ENCODE peak calls at places on chromosomes 6 and 20, in eight cellular contexts. A is mucosa of descending colon; V is HAP-1; O is activated naive CD8-positive, alpha-beta T cell treated with anti-CD3 and anti-CD28 coated beads, Interleukin-2, amount 50 U/mL, for 16 hours; M is HTR-8/SVneo; Y is NCI-H510A treated with DMSO at 0.1 percent for 48 hours; H is T-helper 9 cell; B is neural progenitor cell. Q is an unnamed sample.

GRCh38 chr6:148358196-148358785 is 15.7 kb downstream of the SASH1 start:
- DNase-seq in A (peak), V (no peak), O (no peak), M (no peak), Y (no peak), H (no peak), B (no peak), Q (no peak)

GRCh38 chr20:38969708-38970107 is 7.6 kb downstream of the DHX35 start:
- DNase-seq in A (peak), V (no peak), O (no peak), M (no peak), Y (no peak), H (no peak), B (no peak), Q (no peak)

GRCh38 chr6:157535354-157536217 is 154.6 kb downstream of the ZDHHC14 start:
- DNase-seq in A (no peak), V (no peak), O (no peak), M (peak), Y (no peak), H (no peak), B (no peak), Q (peak)

GRCh38 chr6:36138667-36139066 is 8.4 kb downstream of the MAPK13 start:
- DNase-seq in A (no peak), V (no peak), O (no peak), M (no peak), Y (no peak), H (no peak), B (no peak), Q (no peak)

GRCh38 chr6:134165827-134166226 is 113.4 kb upstream of the SLC2A12 start:
- DNase-seq in A (no peak), V (no peak), O (no peak), M (no peak), Y (no peak), H (no peak), B (no peak), Q (no peak)

GRCh38 chr6:124319410-124319809 is 515.7 kb downstream of the NKAIN2 start:
- DNase-seq in A (no peak), V (no peak), O (no peak), M (no peak), Y (no peak), H (no peak), B (no peak), Q (no peak)

GRCh38 chr6:56902551-56903464 is 52.1 kb upstream of the BEND6 start:
- DNase-seq in A (no peak), V (peak), O (no peak), M (peak), Y (peak), H (no peak), B (peak), Q (peak)

GRCh38 chr6:153538491-153538890 is 407.4 kb upstream of the RGS17 start:
- DNase-seq in A (no peak), V (no peak), O (no peak), M (peak), Y (no peak), H (no peak), B (no peak), Q (no peak)

GRCh38 chr20:17825949-17826843 is 126.4 kb downstream of the BANF2 start:
- DNase-seq in A (no peak), V (no peak), O (no peak), M (no peak), Y (no peak), H (no peak), B (no peak), Q (no peak)

GRCh38 chr20:39893013-39893685 is 795.9 kb downstream of the MAFB start:
- DNase-seq in A (no peak), V (no peak), O (no peak), M (no peak), Y (no peak), H (no peak), B (no peak), Q (no peak)

GRCh38 chr20:3846740-3847418 is at the start of gene MAVS:
- DNase-seq in A (peak), V (peak), O (peak), M (peak), Y (peak), H (peak), B (peak), Q (peak)

GRCh38 chr6:147390909-147391536 is 117.5 kb upstream of the SAMD5 start:
- DNase-seq in A (peak), V (peak), O (no peak), M (peak), Y (peak), H (no peak), B (peak), Q (peak)

GRCh38 chr20:12914804-12915203 is 94.0 kb upstream of the SPTLC3 start:
- DNase-seq in A (no peak), V (no peak), O (no peak), M (no peak), Y (peak), H (no peak), B (no peak), Q (no peak)

GRCh38 chr6:18432180-18432579 is 45.0 kb downstream of the RNF144B start:
- DNase-seq in A (no peak), V (no peak), O (no peak), M (no peak), Y (no peak), H (no peak), B (no peak), Q (peak)

GRCh38 chr20:18304618-18305017 is 16.3 kb downstream of the ZNF133 start:
- DNase-seq in A (no peak), V (no peak), O (no peak), M (no peak), Y (no peak), H (no peak), B (no peak), Q (no peak)

GRCh38 chr6:86306210-86306609 is 631.1 kb upstream of the HTR1E start:
- DNase-seq in A (no peak), V (no peak), O (no peak), M (no peak), Y (no peak), H (no peak), B (no peak), Q (no peak)

GRCh38 chr6:5012531-5012930 is 8.7 kb upstream of the RPP40 start:
- DNase-seq in A (no peak), V (no peak), O (no peak), M (no peak), Y (no peak), H (no peak), B (no peak), Q (no peak)

GRCh38 chr20:29430531-29430930 is 1826.9 kb upstream of the DEFB115 start:
- DNase-seq in A (no peak), V (no peak), O (no peak), M (no peak), Y (no peak), H (no peak), B (no peak), Q (no peak)

GRCh38 chr6:42989923-42990322 is 5.6 kb downstream of the PPP2R5D start:
- DNase-seq in A (peak), V (no peak), O (no peak), M (no peak), Y (no peak), H (no peak), B (no peak), Q (no peak)

GRCh38 chr20:47272893-47273590 is 83.5 kb downstream of the ZMYND8 start:
- DNase-seq in A (peak), V (peak), O (peak), M (peak), Y (peak), H (peak), B (peak), Q (peak)

GRCh38 chr6:2713473-2714358 is 37.0 kb downstream of the MYLK4 start:
- DNase-seq in A (no peak), V (no peak), O (no peak), M (no peak), Y (no peak), H (no peak), B (no peak), Q (peak)

GRCh38 chr20:32982617-32983458 is 21.4 kb downstream of the SUN5 start:
- DNase-seq in A (no peak), V (no peak), O (no peak), M (no peak), Y (peak), H (no peak), B (no peak), Q (no peak)

GRCh38 chr20:43963872-43964791 is 49.5 kb downstream of the TOX2 start:
- DNase-seq in A (peak), V (no peak), O (no peak), M (no peak), Y (no peak), H (no peak), B (no peak), Q (no peak)

GRCh38 chr20:56520180-56520579 is 4.4 kb upstream of the FAM209A start:
- DNase-seq in A (no peak), V (no peak), O (no peak), M (no peak), Y (no peak), H (no peak), B (no peak), Q (no peak)

Q was measured in RWPE1.